ENCODE peak calls at places on chromosomes 7 and 10, in ten cellular contexts. K is AG08395, W is anterior cingulate cortex, F is NAMALWA, B is T-helper 2 cell, V is GM23248, D is RPMI7951, S is Right ventricle myocardium superior, E is GM04504, O is fibroblast of the aortic adventitia. U is an unnamed sample.

GRCh38 chr10:29119374-29119773 is 169.5 kb upstream of the LYZL1 start:
- DNase-seq in K (peak), W (no peak), F (peak), B (no peak), V (peak), D (no peak), S (peak), E (no peak), O (no peak), U (peak)

GRCh38 chr10:69638642-69639041 is 8.6 kb downstream of the FAM241B start:
- DNase-seq in K (no peak), W (no peak), F (no peak), B (no peak), V (no peak), D (no peak), S (no peak), E (no peak), O (no peak), U (no peak)

GRCh38 chr10:45453639-45454250 is 79.7 kb downstream of the ALOX5 start:
- DNase-seq in K (no peak), W (no peak), F (no peak), B (no peak), V (no peak), D (no peak), S (no peak), E (no peak), O (no peak), U (no peak)

GRCh38 chr10:132644544-132645530 is 107.2 kb downstream of the INPP5A start:
- DNase-seq in K (no peak), W (no peak), F (no peak), B (no peak), V (no peak), D (no peak), S (no peak), E (no peak), O (no peak), U (no peak)

GRCh38 chr10:62244785-62245595 is 23.7 kb downstream of the RTKN2 start:
- DNase-seq in K (peak), W (peak), F (peak), B (peak), V (peak), D (peak), S (no peak), E (peak), O (peak), U (peak)

GRCh38 chr10:124743188-124744046 is 761 bp downstream of the FAM53B start:
- DNase-seq in K (no peak), W (no peak), F (peak), B (no peak), V (peak), D (peak), S (peak), E (no peak), O (no peak), U (peak)

GRCh38 chr7:44980393-44981034 is 1.7 kb upstream of the MYO1G start:
- DNase-seq in K (no peak), W (peak), F (peak), B (peak), V (peak), D (peak), S (peak), E (no peak), O (peak), U (peak)

GRCh38 chr10:121526801-121527221 is 71.4 kb downstream of the FGFR2 start:
- DNase-seq in K (no peak), W (no peak), F (no peak), B (no peak), V (no peak), D (no peak), S (no peak), E (no peak), O (no peak), U (no peak)